ENCODE peak calls at places on chromosomes 2 and 18, in six cellular contexts. Q is effector memory CD8-positive, alpha-beta T cell; O is HT-29; Y is LoVo; X is osteocyte; G is PC-3. I is an unnamed sample.

GRCh38 chr18:27491772-27492171 is 306.7 kb upstream of the CHST9 start:
- DNase-seq in Q (no peak), O (no peak), Y (no peak), X (no peak), G (no peak), I (no peak)

GRCh38 chr2:20424300-20425290 is 22.3 kb upstream of the RHOB start:
- DNase-seq in Q (peak; percentile 4), O (no peak), Y (no peak), X (no peak), G (peak; percentile 46), I (peak; percentile 47)

GRCh38 chr18:36312806-36313395 is 15.4 kb downstream of the FHOD3 start:
- DNase-seq in Q (no peak), O (no peak), Y (no peak), X (no peak), G (no peak), I (no peak)

GRCh38 chr2:71226391-71226964 is 425 bp downstream of the PAIP2B start:
- DNase-seq in Q (no peak), O (peak; percentile 38), Y (peak; percentile 14), X (no peak), G (peak; percentile 29), I (peak; percentile 60)

GRCh38 chr18:22817844-22818243 is 115.3 kb upstream of the RBBP8 start:
- DNase-seq in Q (no peak), O (no peak), Y (no peak), X (no peak), G (peak; percentile 37), I (no peak)

GRCh38 chr2:506866-507265 is 170.3 kb downstream of the TMEM18 start:
- DNase-seq in Q (no peak), O (no peak), Y (no peak), X (peak; percentile 63), G (no peak), I (no peak)

GRCh38 chr2:208006325-208006724 is 19.0 kb downstream of the PLEKHM3 start:
- DNase-seq in Q (no peak), O (no peak), Y (no peak), X (no peak), G (no peak), I (no peak)

GRCh38 chr18:45920367-45920766 is 46.8 kb downstream of the EPG5 start:
- DNase-seq in Q (no peak), O (peak; percentile 29), Y (peak; percentile 11), X (peak; percentile 90), G (peak; percentile 60), I (peak; percentile 68)

GRCh38 chr2:144642106-144642505 is 122.2 kb upstream of the ZEB2 start:
- DNase-seq in Q (no peak), O (no peak), Y (no peak), X (no peak), G (no peak), I (no peak)

GRCh38 chr18:49747876-49748275 is 65.5 kb downstream of the ACAA2 start:
- DNase-seq in Q (no peak), O (no peak), Y (no peak), X (no peak), G (peak; percentile 6), I (no peak)

GRCh38 chr2:125679903-125680302 is 976.1 kb upstream of the GYPC start:
- DNase-seq in Q (no peak), O (peak; percentile 35), Y (no peak), X (no peak), G (no peak), I (peak; percentile 21)

I was measured in colonic mucosa.